ENCODE peak calls at places on chromosomes 4 and X, in four cellular contexts. B, W, M and N are unnamed samples.

GRCh38 chrX:124518888-124519287 is 172.5 kb downstream of the SH2D1A start:
- DNase-seq in B (no peak), W (no peak), M (no peak), N (no peak)

GRCh38 chr4:185514182-185514697 is 21.1 kb downstream of the PDLIM3 start:
- DNase-seq in B (no peak), W (no peak), M (no peak), N (no peak)

GRCh38 chrX:49153467-49153866 is 9.1 kb upstream of the MAGIX start:
- DNase-seq in B (no peak), W (no peak), M (no peak), N (no peak)

GRCh38 chr4:109574443-109574850 is 14.4 kb downstream of the MCUB start:
- DNase-seq in B (no peak), W (no peak), M (peak), N (no peak)

GRCh38 chr4:169116270-169116901 is 106.3 kb upstream of the CBR4 start:
- DNase-seq in B (no peak), W (no peak), M (no peak), N (no peak)

GRCh38 chr4:37767546-37767945 is 58.9 kb upstream of the PGM2 start:
- DNase-seq in B (no peak), W (peak), M (no peak), N (peak)

GRCh38 chrX:39577976-39578962 is 519.5 kb downstream of the BCOR start:
- DNase-seq in B (no peak), W (peak), M (no peak), N (no peak)

GRCh38 chrX:24298191-24298590 is 15.7 kb downstream of the SUPT20HL2 start:
- DNase-seq in B (peak), W (no peak), M (peak), N (no peak)

GRCh38 chrX:38965883-38966282 is 164.6 kb downstream of the MID1IP1 start:
- DNase-seq in B (no peak), W (no peak), M (no peak), N (no peak)

GRCh38 chr4:113845138-113845537 is 83.6 kb upstream of the CAMK2D start:
- DNase-seq in B (no peak), W (no peak), M (no peak), N (no peak)

GRCh38 chr4:108644237-108644636 is 6.2 kb upstream of the OSTC start:
- DNase-seq in B (no peak), W (no peak), M (no peak), N (no peak)

GRCh38 chr4:149164282-149164681 is 651.4 kb downstream of the IQCM start:
- DNase-seq in B (no peak), W (no peak), M (peak), N (no peak)

GRCh38 chrX:41923925-41924693 is 755 bp upstream of the CASK start:
- DNase-seq in B (peak), W (peak), M (peak), N (no peak)

GRCh38 chr4:113179996-113180395 is 130.5 kb downstream of the ANK2 start:
- DNase-seq in B (no peak), W (no peak), M (no peak), N (no peak)

GRCh38 chr4:48490012-48490679 is at the start of gene ZAR1:
- DNase-seq in B (no peak), W (no peak), M (no peak), N (no peak)

GRCh38 chr4:83438719-83439118 is 16.9 kb downstream of the HELQ start:
- DNase-seq in B (no peak), W (no peak), M (no peak), N (no peak)

GRCh38 chrX:153226344-153227190 is 47.5 kb downstream of the MAGEA1 start:
- DNase-seq in B (no peak), W (no peak), M (peak), N (no peak)

GRCh38 chr4:109752545-109752944 is 22.7 kb upstream of the PLA2G12A start:
- DNase-seq in B (no peak), W (no peak), M (no peak), N (no peak)

GRCh38 chr4:124133753-124134152 is 578.8 kb downstream of the ANKRD50 start:
- DNase-seq in B (no peak), W (no peak), M (no peak), N (no peak)

GRCh38 chrX:132367984-132368383 is 120.9 kb downstream of the MBNL3 start:
- DNase-seq in B (no peak), W (no peak), M (no peak), N (no peak)

GRCh38 chrX:129980043-129980442 is 2.4 kb upstream of the BCORL1 start:
- DNase-seq in B (peak), W (peak), M (no peak), N (no peak)

GRCh38 chr4:143482753-143483362 is 30.6 kb upstream of the SMARCA5 start:
- DNase-seq in B (peak), W (no peak), M (peak), N (no peak)

GRCh38 chrX:124212622-124213021 is 119.8 kb upstream of the TEX13D start:
- DNase-seq in B (no peak), W (no peak), M (no peak), N (no peak)

GRCh38 chr4:153020460-153020859 is 84.3 kb downstream of the FHDC1 start:
- DNase-seq in B (no peak), W (no peak), M (no peak), N (no peak)

GRCh38 chr4:5753766-5754528 is 42.9 kb downstream of the EVC start:
- DNase-seq in B (no peak), W (no peak), M (peak), N (no peak)

GRCh38 chr4:89064848-89065247 is 7.9 kb upstream of the FAM13A start:
- DNase-seq in B (no peak), W (no peak), M (no peak), N (no peak)

GRCh38 chr4:139901516-139902327 is 236.1 kb downstream of the MGST2 start:
- DNase-seq in B (peak), W (no peak), M (no peak), N (no peak)

GRCh38 chrX:39625810-39626209 is 471.9 kb downstream of the BCOR start:
- DNase-seq in B (no peak), W (no peak), M (no peak), N (no peak)

GRCh38 chrX:134607523-134607922 is 50.7 kb downstream of the PLAC1 start:
- DNase-seq in B (no peak), W (no peak), M (no peak), N (no peak)

GRCh38 chrX:39721570-39722279 is 376.0 kb downstream of the BCOR start:
- DNase-seq in B (no peak), W (no peak), M (no peak), N (no peak)

GRCh38 chr4:153472122-153473037 is 6.2 kb downstream of the TMEM131L start:
- DNase-seq in B (no peak), W (no peak), M (no peak), N (no peak)

GRCh38 chr4:25401066-25401465 is 24.0 kb downstream of the ANAPC4 start:
- DNase-seq in B (no peak), W (no peak), M (peak), N (no peak)

GRCh38 chr4:163063891-163064290 is 102.8 kb downstream of the NAF1 start:
- DNase-seq in B (no peak), W (no peak), M (peak), N (no peak)

GRCh38 chr4:107863850-107864371 is 39.2 kb downstream of the SGMS2 start:
- DNase-seq in B (no peak), W (peak), M (peak), N (no peak)

GRCh38 chrX:137823257-137823656 is 257.3 kb downstream of the ZIC3 start:
- DNase-seq in B (peak), W (no peak), M (no peak), N (no peak)

GRCh38 chr4:155377281-155377680 is 516 bp upstream of the MAP9 start:
- DNase-seq in B (no peak), W (no peak), M (peak), N (no peak)

GRCh38 chrX:49079489-49080428 is at the start of gene WDR45:
- DNase-seq in B (peak), W (peak), M (peak), N (peak)

GRCh38 chr4:122772311-122772710 is 39.8 kb downstream of the BBS12 start:
- DNase-seq in B (no peak), W (no peak), M (no peak), N (no peak)

DNA sequence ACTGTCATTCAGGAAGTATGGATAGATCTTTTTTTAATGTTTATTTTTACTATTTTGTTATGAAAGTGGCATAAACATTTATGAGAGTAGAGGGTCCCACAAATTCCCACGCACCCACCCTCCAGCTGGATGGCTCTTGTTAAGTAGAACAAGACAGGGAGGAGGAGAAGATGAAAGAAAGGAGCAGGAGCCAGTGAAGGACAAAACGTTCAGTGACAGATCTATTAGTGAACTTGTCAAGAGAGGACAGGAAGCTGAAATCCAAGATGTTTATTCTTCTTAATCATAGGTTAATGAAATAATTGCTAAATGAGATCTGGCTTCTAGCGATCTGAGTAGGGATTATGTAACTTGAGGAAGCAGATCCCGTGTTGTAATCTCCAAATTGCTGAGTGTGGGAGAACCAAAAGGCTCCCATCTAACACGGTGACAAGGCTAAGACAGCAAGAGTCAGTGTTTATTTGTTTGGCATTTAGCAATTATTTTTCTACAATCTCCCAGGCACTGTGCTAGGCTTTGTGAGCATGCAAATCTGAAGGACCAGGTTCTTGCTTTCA is 162.5 kb downstream of the SHROOM3 start:
- DNase-seq in B (no peak), W (no peak), M (no peak), N (no peak)
- H3K27ac ChIP-seq in B (no peak), W (peak), M (no peak), N (no peak)

GRCh38 chr4:189786447-189786846 is 154.2 kb upstream of the FRG1 start:
- DNase-seq in B (no peak), W (no peak), M (no peak), N (no peak)

GRCh38 chr4:189792819-189793618 is 147.7 kb upstream of the FRG1 start:
- DNase-seq in B (peak), W (peak), M (peak), N (peak)

GRCh38 chr4:189784651-189785050 is 156.0 kb upstream of the FRG1 start:
- DNase-seq in B (no peak), W (no peak), M (no peak), N (no peak)

GRCh38 chr4:189785257-189785656 is 155.4 kb upstream of the FRG1 start:
- DNase-seq in B (no peak), W (no peak), M (no peak), N (no peak)

DNA sequence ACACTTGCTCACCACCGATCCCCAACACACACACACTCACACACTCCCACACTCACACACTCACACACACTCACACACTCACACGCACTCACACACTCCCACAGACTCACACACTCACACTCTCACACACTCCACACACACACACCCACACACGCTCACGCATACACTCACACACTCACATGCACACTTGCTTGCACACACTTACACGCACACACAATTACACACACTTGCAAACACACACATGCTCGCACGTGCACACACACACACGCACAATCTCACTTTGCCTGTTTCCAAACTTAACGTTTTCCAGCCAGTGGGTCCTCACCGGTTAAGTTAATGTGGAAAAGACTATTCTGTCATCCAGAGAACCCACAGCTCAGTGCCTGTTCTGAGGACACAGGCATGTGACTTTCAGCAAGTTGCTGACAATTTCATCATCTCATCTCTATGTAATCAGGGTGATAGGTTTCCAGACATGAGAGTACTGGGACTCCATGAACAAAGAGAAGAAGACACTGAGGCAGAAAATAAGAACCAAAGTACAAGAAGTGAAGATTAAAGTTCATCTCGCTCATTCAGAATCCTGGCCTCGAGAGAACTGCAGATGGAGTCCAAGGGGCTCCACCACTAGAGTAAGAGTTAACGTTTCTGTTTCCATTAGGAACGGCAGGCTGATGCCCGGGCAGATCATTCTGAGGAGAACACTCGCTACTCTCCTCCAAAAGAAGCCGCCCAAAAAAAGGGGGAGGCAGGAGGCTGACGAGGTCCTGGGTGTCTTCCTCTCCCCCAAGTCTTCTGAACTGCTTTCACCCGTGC is 153.2 kb upstream of the FRG1 start:
- DNase-seq in B (no peak), W (no peak), M (no peak), N (no peak)
- TF ChIP-seq EP300 in B (no peak), W (no peak), M (no peak), N (no peak)

DNA sequence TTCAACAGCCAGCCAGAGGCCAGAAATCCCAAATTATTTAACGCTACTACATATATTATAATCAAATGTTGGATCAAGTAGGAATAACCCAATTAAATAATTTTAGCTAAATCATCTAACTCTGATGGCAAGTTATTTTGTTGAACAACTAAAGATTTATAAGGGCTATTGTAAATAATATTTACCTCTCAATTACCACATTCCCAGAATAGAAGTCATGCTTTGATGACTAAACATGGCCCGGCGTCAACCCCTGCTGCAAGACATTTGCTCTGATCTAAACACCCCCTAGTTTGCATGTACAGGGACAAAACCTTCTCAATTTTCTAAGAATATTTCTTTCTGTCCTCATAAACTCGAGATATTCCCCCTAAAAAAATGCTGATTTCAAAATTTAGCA is 14.2 kb downstream of the VEGFC start:
- DNase-seq in B (no peak), W (no peak), M (peak), N (no peak)
- H3K27ac ChIP-seq in B (peak), W (no peak), M (peak), N (peak)

GRCh38 chr4:96585304-96585703 is 745.4 kb downstream of the PDHA2 start:
- DNase-seq in B (no peak), W (no peak), M (no peak), N (no peak)
- TF ChIP-seq EP300 in B (no peak), W (no peak), M (no peak), N (no peak)

GRCh38 chr4:173211838-173212237 is 43.2 kb downstream of the GALNT7 start:
- DNase-seq in B (no peak), W (no peak), M (peak), N (no peak)

GRCh38 chr4:173213296-173213695 is 44.7 kb downstream of the GALNT7 start:
- DNase-seq in B (no peak), W (no peak), M (no peak), N (no peak)

GRCh38 chr4:173211222-173211621 is 42.6 kb downstream of the GALNT7 start:
- DNase-seq in B (no peak), W (no peak), M (no peak), N (no peak)

GRCh38 chr4:173214231-173214630 is 45.6 kb downstream of the GALNT7 start:
- DNase-seq in B (no peak), W (no peak), M (no peak), N (no peak)

DNA sequence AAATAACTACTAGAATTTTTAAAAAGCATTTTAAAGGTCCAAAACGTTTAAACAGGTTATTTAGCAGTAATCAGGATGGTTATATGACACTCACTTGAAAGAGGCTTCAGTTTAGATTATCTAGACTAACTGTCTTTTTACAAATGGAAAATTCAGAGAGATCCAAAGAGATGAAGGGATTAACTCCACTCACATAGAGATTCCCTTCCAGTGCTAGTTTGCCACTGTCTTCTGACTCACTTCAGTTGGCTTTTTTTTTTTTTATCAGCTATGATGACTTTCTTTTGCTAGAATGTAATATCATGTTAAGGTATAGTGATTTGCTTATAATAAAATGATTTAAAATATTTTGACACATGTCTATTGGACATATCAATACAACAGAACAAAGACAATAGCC is 43.8 kb downstream of the GALNT7 start:
- DNase-seq in B (no peak), W (no peak), M (no peak), N (no peak)
- H3K27ac ChIP-seq in B (peak), W (no peak), M (no peak), N (no peak)

GRCh38 chr4:184263910-184264732 is 46.4 kb upstream of the ENPP6 start:
- DNase-seq in B (peak), W (peak), M (peak), N (peak)
- TF ChIP-seq EP300 in B (no peak), W (no peak), M (no peak), N (no peak)

DNA sequence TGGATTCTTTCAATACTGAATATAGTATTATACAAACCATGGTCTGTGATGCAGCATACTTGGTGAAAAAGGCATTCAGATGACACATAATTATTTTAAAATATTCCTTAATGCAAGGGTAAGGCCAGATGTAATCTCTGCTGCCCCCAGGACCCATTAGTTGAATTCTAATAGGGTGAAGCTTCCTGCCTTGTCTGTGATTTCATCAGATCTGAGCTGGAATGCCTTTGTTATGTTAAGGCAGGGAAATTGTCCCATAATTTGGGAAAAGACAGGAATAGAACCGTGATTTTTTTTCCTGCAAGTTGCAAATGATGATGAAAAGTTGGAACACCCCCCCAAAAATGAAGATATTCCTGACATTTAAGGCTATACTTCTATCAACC is 26.2 kb downstream of the ZRSR2 start:
- DNase-seq in B (no peak), W (no peak), M (no peak), N (no peak)
- H3K27ac ChIP-seq in B (no peak), W (no peak), M (no peak), N (no peak)

DNA sequence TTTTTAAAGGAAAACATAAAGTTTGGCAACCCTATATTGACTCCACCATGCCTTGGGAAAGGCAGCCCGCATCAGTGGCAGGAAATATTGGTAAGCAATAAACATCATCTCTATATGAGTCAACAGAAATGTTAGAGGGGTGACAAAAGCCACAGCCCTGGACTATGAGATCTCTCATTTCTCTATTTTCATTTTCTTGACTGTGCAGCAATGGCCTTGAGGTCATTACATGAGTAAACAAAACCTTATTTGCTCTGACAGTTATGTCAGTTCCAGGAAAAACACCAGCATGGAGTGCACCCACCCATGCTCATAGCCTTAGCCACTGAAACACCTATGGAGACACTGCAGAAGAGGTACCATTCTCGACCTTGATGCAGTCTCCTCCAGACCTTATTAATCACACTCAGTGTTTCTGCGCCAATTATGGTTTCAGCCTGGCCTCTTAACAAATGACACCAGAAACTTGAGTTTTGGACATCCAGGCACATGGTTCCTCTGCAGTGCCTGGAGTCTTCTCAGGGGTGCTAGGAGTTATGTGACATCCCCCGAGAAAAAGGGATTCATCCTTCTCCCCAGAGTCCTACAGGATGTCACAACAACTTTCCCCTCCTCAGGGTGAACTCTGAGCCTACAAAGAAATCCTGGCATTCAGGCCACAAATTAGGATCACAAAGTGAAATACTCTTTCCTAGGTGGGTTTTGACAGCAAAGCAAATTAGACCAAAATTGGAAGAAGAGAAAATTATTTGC is 16.0 kb upstream of the HPGD start:
- DNase-seq in B (no peak), W (no peak), M (peak), N (no peak)
- TF ChIP-seq EP300 in B (no peak), W (no peak), M (no peak), N (no peak)

GRCh38 chrX:151973262-151973661 is 1.2 kb downstream of the GABRE start:
- DNase-seq in B (no peak), W (no peak), M (no peak), N (no peak)
- H3K27ac ChIP-seq in B (no peak), W (no peak), M (peak), N (peak)